ENCODE peak calls at places on chromosome 19, in four cellular contexts. U is CD8-positive, alpha-beta T cell; D is testis; O is cardiac fibroblast. M is an unnamed sample.

GRCh38 chr19:39969681-39970423 is 1.1 kb upstream of the PSMC4 start:
- DNase-seq in O (no peak), U (peak), D (no peak), M (no peak)

GRCh38 chr19:55526216-55527196 is 10.4 kb downstream of the SBK2 start:
- DNase-seq in D (peak), U (peak), O (peak), M (peak)

GRCh38 chr19:10120538-10121198 is 969 bp upstream of the EIF3G start:
- DNase-seq in D (no peak), O (peak), U (no peak), M (peak)

GRCh38 chr19:38952395-38953165 is 21.8 kb downstream of the MRPS12 start:
- DNase-seq in U (no peak), D (peak), O (peak), M (no peak)

GRCh38 chr19:31502536-31503170 is 153.4 kb upstream of the TSHZ3 start:
- DNase-seq in O (no peak), U (no peak), D (no peak), M (no peak)

GRCh38 chr19:16037424-16038195 is 38.7 kb upstream of the TPM4 start:
- DNase-seq in U (no peak), D (no peak), O (no peak), M (no peak)

GRCh38 chr19:53818756-53819155 is 5.4 kb downstream of the NLRP12 start:
- DNase-seq in O (no peak), U (no peak), D (no peak), M (no peak)

GRCh38 chr19:17303167-17303939 is at the start of gene ABHD8:
- DNase-seq in O (peak), D (peak), U (peak), M (peak)

GRCh38 chr19:21197589-21198295 is 55.9 kb downstream of the ZNF431 start:
- DNase-seq in U (no peak), O (peak), D (peak), M (no peak)

GRCh38 chr19:10643166-10643967 is 10.8 kb upstream of the ILF3 start:
- DNase-seq in D (no peak), O (no peak), U (no peak), M (no peak)

GRCh38 chr19:27793128-27793643 is 1419.8 kb downstream of the UQCRFS1 start:
- DNase-seq in O (peak), D (peak), U (peak), M (peak)

GRCh38 chr19:21023901-21024300 is 3.4 kb downstream of the ZNF430 start:
- DNase-seq in U (no peak), O (peak), D (no peak), M (peak)

GRCh38 chr19:33300016-33300981 is 2.0 kb downstream of the CEBPA start:
- DNase-seq in O (no peak), U (no peak), D (no peak), M (no peak)

GRCh38 chr19:18931316-18932162 is 9.5 kb downstream of the HOMER3 start:
- DNase-seq in D (no peak), U (no peak), O (no peak), M (no peak)

DNA sequence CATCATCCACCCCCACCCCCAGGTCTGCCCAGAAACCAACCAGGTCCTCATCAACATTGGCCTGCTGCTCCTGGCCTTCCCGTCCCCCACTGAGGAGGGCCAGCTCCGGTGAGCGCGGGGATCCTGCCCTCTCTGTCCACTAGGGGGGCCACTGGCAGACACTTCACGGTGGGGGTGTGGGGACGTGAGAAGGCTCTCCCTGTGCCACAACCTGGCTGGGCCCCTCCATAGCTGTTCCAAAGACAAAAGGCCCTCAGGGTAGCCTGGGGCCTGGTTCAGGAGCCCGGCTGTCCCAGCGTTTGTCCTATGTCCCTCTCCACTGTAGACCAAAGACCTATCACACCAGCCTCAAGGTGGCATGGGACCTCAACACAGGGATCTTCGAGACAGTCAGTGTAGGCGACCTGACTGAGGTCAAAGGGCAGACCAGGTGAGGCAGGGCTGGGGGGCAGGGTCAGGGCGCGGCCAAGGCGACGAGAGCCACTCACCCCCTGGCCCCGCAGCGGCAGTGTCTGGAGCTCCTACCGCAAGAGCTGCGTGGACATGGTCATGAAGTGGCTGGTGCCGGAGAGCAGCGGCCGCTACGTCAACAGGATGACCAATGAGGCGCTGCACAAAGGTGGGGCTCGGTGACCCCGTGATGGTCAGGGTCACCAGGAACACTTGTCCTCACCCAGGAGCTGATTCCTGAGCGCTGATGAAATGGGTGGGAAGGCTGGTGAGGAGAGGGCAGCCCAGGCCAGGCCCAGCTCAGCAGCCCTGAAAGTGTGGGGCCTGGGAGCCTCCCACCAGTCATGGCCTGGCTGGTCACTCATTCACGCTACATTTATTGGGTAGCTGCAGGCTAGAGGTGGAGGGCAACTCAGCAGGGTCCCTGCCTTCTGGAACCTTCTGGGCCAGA is 7.9 kb downstream of the DCAF15 start:
- DNase-seq in U (peak), D (no peak), O (no peak), M (no peak)
- TF ChIP-seq CTCF in U (peak), D (peak), O (peak), M (peak)

GRCh38 chr19:3015126-3016057 is 13.7 kb downstream of the TLE2 start:
- DNase-seq in D (no peak), U (no peak), O (no peak), M (no peak)

GRCh38 chr19:3010871-3011270 is 18.2 kb downstream of the TLE2 start:
- DNase-seq in D (no peak), U (no peak), O (no peak), M (no peak)

GRCh38 chr19:3012522-3013260 is 16.4 kb downstream of the TLE2 start:
- DNase-seq in U (no peak), D (peak), O (peak), M (no peak)

GRCh38 chr19:3014135-3014534 is 14.9 kb downstream of the TLE2 start:
- DNase-seq in O (no peak), U (no peak), D (no peak), M (no peak)

DNA sequence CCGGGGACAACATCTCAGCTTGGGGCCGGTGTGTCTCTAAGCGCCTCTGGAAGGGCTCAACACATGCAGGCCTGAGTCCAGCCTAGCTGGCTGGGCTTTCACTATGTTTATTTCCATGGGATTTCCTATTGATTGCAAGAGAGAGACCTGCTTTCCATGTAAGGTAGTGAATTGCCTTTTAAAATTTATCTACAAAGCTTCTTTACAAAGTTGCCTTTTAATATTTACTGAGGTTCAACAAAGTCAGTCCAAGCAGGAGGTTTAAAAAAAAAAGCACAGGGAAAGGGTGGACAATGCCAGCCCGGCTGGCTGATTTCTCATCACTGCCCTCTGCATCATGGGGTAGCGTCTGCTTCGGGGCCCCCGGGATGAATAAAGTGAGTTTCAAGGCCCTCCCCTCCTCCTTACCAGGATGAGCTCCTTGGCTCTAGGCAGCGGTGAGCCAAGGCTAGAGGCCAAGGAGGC is 15.8 kb downstream of the TLE2 start:
- DNase-seq in O (no peak), U (no peak), D (no peak), M (no peak)
- H3K4me3 ChIP-seq in O (no peak), U (no peak), D (no peak), M (no peak)

DNA sequence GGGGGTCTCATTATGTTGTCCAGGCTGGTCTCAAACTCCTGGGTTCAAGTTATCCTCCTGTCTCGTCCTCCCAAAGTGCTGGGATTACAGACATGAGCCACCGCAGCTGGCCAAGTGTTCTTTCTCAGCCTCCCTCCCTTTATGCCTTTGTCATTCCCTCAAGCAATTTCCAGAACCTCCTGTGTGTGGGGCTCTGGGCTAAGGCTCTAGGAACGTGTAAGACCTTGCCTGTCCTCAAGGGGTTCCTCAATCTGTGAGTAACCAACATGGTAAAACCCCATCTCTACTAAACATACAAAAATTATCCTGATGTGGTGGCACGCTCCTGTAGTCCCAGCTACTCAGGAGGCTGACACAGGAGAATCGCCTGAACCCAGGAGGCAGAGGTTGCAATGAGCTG is 15.5 kb upstream of the SPACA4 start:
- DNase-seq in D (no peak), U (no peak), O (peak), M (no peak)
- TF ChIP-seq CTCF in D (no peak), U (no peak), O (no peak), M (no peak)

DNA sequence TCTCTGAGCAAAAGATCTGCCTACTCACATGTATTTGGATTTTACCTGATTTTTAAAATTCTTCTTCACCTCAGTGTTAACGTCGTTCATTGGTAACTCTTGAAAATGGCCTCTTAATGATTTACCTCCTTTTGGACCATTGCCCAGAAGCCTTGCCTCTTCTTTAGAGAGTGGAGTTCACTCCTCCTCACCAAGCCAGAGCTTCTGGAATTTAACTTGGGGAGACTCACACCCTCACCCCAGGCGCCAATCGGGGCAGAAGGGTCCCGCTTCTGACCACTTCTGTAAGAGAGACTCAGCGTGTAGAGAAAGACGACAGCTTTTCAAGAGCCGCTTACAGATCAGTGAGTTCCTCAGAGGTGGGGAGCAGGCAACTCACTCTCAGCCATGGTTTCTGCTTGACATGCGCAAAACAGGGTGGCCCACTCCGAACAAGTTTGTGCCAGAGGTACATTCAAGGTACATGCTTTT is 2.7 kb downstream of the PNMA8C start:
- DNase-seq in U (no peak), O (no peak), D (no peak), M (peak)
- H3K4me3 ChIP-seq in U (peak), O (peak), D (peak), M (peak)

GRCh38 chr19:41354343-41354974 is 737 bp upstream of the TGFB1 start:
- DNase-seq in D (no peak), O (no peak), U (no peak), M (no peak)
- TF ChIP-seq CTCF in D (no peak), O (no peak), U (peak), M (no peak)